ENCODE peak calls at places on chromosomes 2 and 18, in seven cellular contexts. M is G401; S is AG08395; J is dermis microvascular lymphatic vessel endothelial cell; H is cardiac fibroblast; T is stimulated activated CD8-positive, alpha-beta memory T cell treated with anti-CD3 and anti-CD28 coated beads, Interleukin-7, amount 100 ng/mL, for 1 hour; X is NCI-H345. P is an unnamed sample.

GRCh38 chr2:136008205-136008865 is 22.9 kb upstream of the DARS1 start:
- DNase-seq in M (no peak), S (no peak), J (no peak), H (no peak), T (peak), X (no peak), P (peak)

GRCh38 chr2:181752301-181752700 is 72.0 kb upstream of the NEUROD1 start:
- DNase-seq in M (no peak), S (no peak), J (no peak), H (no peak), T (no peak), X (no peak), P (no peak)

GRCh38 chr2:190180313-190181065 is 118.0 kb upstream of the MSTN start:
- DNase-seq in M (no peak), S (peak), J (peak), H (no peak), T (no peak), X (peak), P (peak)

GRCh38 chr18:27839141-27839540 is 337.8 kb downstream of the CDH2 start:
- DNase-seq in M (no peak), S (peak), J (peak), H (peak), T (no peak), X (no peak), P (no peak)

GRCh38 chr2:66833036-66833435 is 398.1 kb downstream of the MEIS1 start:
- DNase-seq in M (no peak), S (no peak), J (no peak), H (no peak), T (no peak), X (no peak), P (no peak)

GRCh38 chr2:97763176-97763845 is 49.9 kb downstream of the ZAP70 start:
- DNase-seq in M (no peak), S (no peak), J (no peak), H (no peak), T (no peak), X (no peak), P (no peak)

GRCh38 chr2:156405586-156405985 is 30.6 kb upstream of the GPD2 start:
- DNase-seq in M (no peak), S (peak), J (no peak), H (peak), T (no peak), X (no peak), P (no peak)

GRCh38 chr2:41736105-41736567 is 311.7 kb upstream of the PKDCC start:
- DNase-seq in M (no peak), S (no peak), J (no peak), H (peak), T (no peak), X (no peak), P (no peak)

GRCh38 chr2:232761301-232761907 is 15.0 kb downstream of the KCNJ13 start:
- DNase-seq in M (peak), S (peak), J (peak), H (peak), T (no peak), X (peak), P (no peak)

GRCh38 chr2:220198911-220199310 is 571.5 kb downstream of the SLC4A3 start:
- DNase-seq in M (no peak), S (peak), J (no peak), H (peak), T (no peak), X (no peak), P (peak)

GRCh38 chr2:229043681-229044080 is 227.4 kb downstream of the PID1 start:
- DNase-seq in M (no peak), S (no peak), J (no peak), H (no peak), T (no peak), X (no peak), P (no peak)

GRCh38 chr18:13558132-13558531 is 168.2 kb downstream of the FAM210A start:
- DNase-seq in M (peak), S (peak), J (peak), H (peak), T (no peak), X (peak), P (peak)

GRCh38 chr18:52723456-52724065 is 383.6 kb downstream of the DCC start:
- DNase-seq in M (no peak), S (no peak), J (no peak), H (no peak), T (no peak), X (no peak), P (no peak)

GRCh38 chr2:142897807-142898206 is 20.3 kb downstream of the KYNU start:
- DNase-seq in M (no peak), S (no peak), J (no peak), H (no peak), T (no peak), X (no peak), P (no peak)

GRCh38 chr2:23497063-23497462 is 112.1 kb downstream of the KLHL29 start:
- DNase-seq in M (no peak), S (peak), J (peak), H (peak), T (no peak), X (no peak), P (no peak)

GRCh38 chr2:64938607-64939285 is 50.5 kb upstream of the SLC1A4 start:
- DNase-seq in M (no peak), S (no peak), J (no peak), H (no peak), T (no peak), X (no peak), P (no peak)

GRCh38 chr18:6055711-6056110 is 160.4 kb upstream of the TMEM200C start:
- DNase-seq in M (no peak), S (peak), J (peak), H (peak), T (no peak), X (no peak), P (no peak)

GRCh38 chr2:157825885-157826284 is 50.2 kb downstream of the ACVR1 start:
- DNase-seq in M (no peak), S (peak), J (no peak), H (peak), T (no peak), X (peak), P (no peak)

GRCh38 chr2:230412846-230413245 is 3.2 kb upstream of the SP100 start:
- DNase-seq in M (no peak), S (no peak), J (no peak), H (no peak), T (no peak), X (no peak), P (no peak)

GRCh38 chr2:119010336-119010735 is 68.3 kb downstream of the MARCO start:
- DNase-seq in M (no peak), S (no peak), J (no peak), H (no peak), T (no peak), X (no peak), P (no peak)

GRCh38 chr2:12318427-12319057 is 398.2 kb upstream of the TRIB2 start:
- DNase-seq in M (no peak), S (peak), J (no peak), H (peak), T (no peak), X (no peak), P (no peak)

GRCh38 chr2:68741805-68742306 is 7.2 kb downstream of the ARHGAP25 start:
- DNase-seq in M (no peak), S (no peak), J (no peak), H (peak), T (no peak), X (peak), P (no peak)

GRCh38 chr2:6653281-6653750 is 212.4 kb downstream of the CMPK2 start:
- DNase-seq in M (no peak), S (no peak), J (no peak), H (no peak), T (no peak), X (no peak), P (no peak)

GRCh38 chr2:52934354-52934898 is 833.2 kb upstream of the CHAC2 start:
- DNase-seq in M (no peak), S (no peak), J (no peak), H (peak), T (no peak), X (no peak), P (no peak)

GRCh38 chr2:221573430-221574230 is 1.5 kb upstream of the EPHA4 start:
- DNase-seq in M (peak), S (peak), J (peak), H (peak), T (peak), X (peak), P (peak)

GRCh38 chr18:48186084-48186798 is 222.9 kb downstream of the ZBTB7C start:
- DNase-seq in M (no peak), S (no peak), J (no peak), H (no peak), T (no peak), X (no peak), P (peak)

GRCh38 chr2:15042824-15043223 is 410.3 kb downstream of the LRATD1 start:
- DNase-seq in M (no peak), S (no peak), J (no peak), H (peak), T (no peak), X (peak), P (no peak)

GRCh38 chr2:241950413-241950863 is 80.9 kb downstream of the RTP5 start:
- DNase-seq in M (no peak), S (no peak), J (no peak), H (no peak), T (no peak), X (no peak), P (no peak)

GRCh38 chr18:10072659-10073309 is 159.0 kb downstream of the VAPA start:
- DNase-seq in M (no peak), S (peak), J (no peak), H (peak), T (no peak), X (no peak), P (no peak)

GRCh38 chr2:26459991-26460612 is 17.8 kb downstream of the OTOF start:
- DNase-seq in M (no peak), S (no peak), J (no peak), H (no peak), T (no peak), X (no peak), P (no peak)

GRCh38 chr2:226364217-226364616 is 435.4 kb downstream of the IRS1 start:
- DNase-seq in M (no peak), S (no peak), J (no peak), H (no peak), T (no peak), X (no peak), P (no peak)

GRCh38 chr18:2982452-2983172 is 30.3 kb downstream of the LPIN2 start:
- DNase-seq in M (no peak), S (no peak), J (no peak), H (peak), T (no peak), X (no peak), P (no peak)